ENCODE peak calls at places on chromosomes 13 and 19, in four cellular contexts. B, A, O and V are unnamed samples.

GRCh38 chr13:42754801-42755513 is 26.4 kb upstream of the FAM216B start:
- DNase-seq in O (no peak), B (no peak), A (no peak), V (no peak)

GRCh38 chr19:22545751-22546150 is 88.4 kb upstream of the ZNF492 start:
- DNase-seq in A (no peak), B (peak; percentile 63), O (peak; percentile 3), V (peak; percentile 38)

GRCh38 chr13:30861836-30862467 is 44.1 kb upstream of the MEDAG start:
- DNase-seq in B (no peak), O (no peak), A (no peak), V (no peak)

GRCh38 chr13:52955505-52955904 is 73.1 kb upstream of the OLFM4 start:
- DNase-seq in B (peak; percentile 66), A (no peak), O (no peak), V (no peak)

GRCh38 chr13:80173224-80173623 is 167.7 kb downstream of the SPRY2 start:
- DNase-seq in O (no peak), A (no peak), B (no peak), V (no peak)

GRCh38 chr13:96996886-96997285 is 2.6 kb upstream of the OXGR1 start:
- DNase-seq in B (no peak), O (no peak), A (no peak), V (no peak)

GRCh38 chr19:40954573-40954972 is 36.5 kb upstream of the CYP2B6 start:
- DNase-seq in A (no peak), B (no peak), O (no peak), V (no peak)

GRCh38 chr13:100513171-100513570 is 75.4 kb downstream of the GGACT start:
- DNase-seq in O (no peak), B (no peak), A (no peak), V (no peak)

GRCh38 chr19:48509467-48510194 is 2.0 kb downstream of the LMTK3 start:
- DNase-seq in O (no peak), A (no peak), B (no peak), V (no peak)

GRCh38 chr13:79271616-79272015 is 134.4 kb downstream of the RBM26 start:
- DNase-seq in A (no peak), O (no peak), B (no peak), V (no peak)

GRCh38 chr19:41307090-41307875 is 2.7 kb upstream of the CCDC97 start:
- DNase-seq in A (no peak), B (no peak), O (no peak), V (no peak)

GRCh38 chr13:82947121-82948077 is 934.9 kb downstream of the SLITRK1 start:
- DNase-seq in O (no peak), B (no peak), A (no peak), V (no peak)

GRCh38 chr13:105329359-105329758 is 1206.1 kb downstream of the EFNB2 start:
- DNase-seq in O (no peak), A (no peak), B (no peak), V (no peak)

GRCh38 chr13:30371649-30372265 is 50.5 kb upstream of the UBE2L5 start:
- DNase-seq in B (no peak), O (peak; percentile 35), A (peak; percentile 96), V (no peak)

GRCh38 chr13:75393839-75394238 is 88.1 kb downstream of the TBC1D4 start:
- DNase-seq in O (no peak), A (no peak), B (no peak), V (no peak)

GRCh38 chr13:23963184-23963931 is 66.1 kb upstream of the C1QTNF9B start:
- DNase-seq in B (no peak), O (no peak), A (no peak), V (no peak)

GRCh38 chr13:80840313-80840976 is 499.5 kb upstream of the SPRY2 start:
- DNase-seq in B (no peak), A (no peak), O (no peak), V (no peak)

GRCh38 chr19:45613926-45614725 is 12.1 kb upstream of the GPR4 start:
- DNase-seq in O (no peak), B (no peak), A (peak; percentile 73), V (no peak)

GRCh38 chr13:32430018-32430747 is 2.3 kb upstream of the N4BP2L1 start:
- DNase-seq in B (no peak), O (no peak), A (no peak), V (no peak)

GRCh38 chr13:37701306-37701705 is 102.7 kb upstream of the POSTN start:
- DNase-seq in O (no peak), A (no peak), B (no peak), V (no peak)

GRCh38 chr13:44815507-44816074 is 173.7 kb downstream of the NUFIP1 start:
- DNase-seq in B (no peak), O (peak; percentile 92), A (no peak), V (no peak)

GRCh38 chr19:4059493-4059880 is 7.2 kb downstream of the ZBTB7A start:
- DNase-seq in B (no peak), A (no peak), O (no peak), V (no peak)

GRCh38 chr13:66778461-66778860 is 451.7 kb downstream of the PCDH9 start:
- DNase-seq in B (no peak), A (no peak), O (no peak), V (no peak)

GRCh38 chr19:18254546-18255500 is 19.4 kb downstream of the IQCN start:
- DNase-seq in A (no peak), O (no peak), B (peak; percentile 77), V (no peak)

GRCh38 chr19:5205388-5205787 is 135.2 kb downstream of the PTPRS start:
- DNase-seq in B (no peak), A (no peak), O (no peak), V (no peak)

GRCh38 chr19:56601375-56601774 is 6.3 kb downstream of the ZNF71 start:
- DNase-seq in A (no peak), B (no peak), O (no peak), V (no peak)

GRCh38 chr19:5697022-5697889 is 7.2 kb downstream of the RPL36 start:
- DNase-seq in O (no peak), A (no peak), B (no peak), V (no peak)

GRCh38 chr13:29193083-29193482 is 372.9 kb downstream of the MTUS2 start:
- DNase-seq in O (no peak), A (no peak), B (no peak), V (no peak)

GRCh38 chr19:51690359-51691121 is 2.6 kb upstream of the SPACA6 start:
- DNase-seq in B (peak; percentile 84), O (no peak), A (no peak), V (peak; percentile 55)

GRCh38 chr13:77356155-77356554 is 29.3 kb upstream of the MYCBP2 start:
- DNase-seq in O (no peak), A (no peak), B (no peak), V (no peak)

GRCh38 chr13:82214341-82214740 is 1667.9 kb downstream of the SLITRK1 start:
- DNase-seq in A (no peak), O (no peak), B (no peak), V (no peak)

GRCh38 chr13:48909088-48909389 is 66.7 kb upstream of the FNDC3A start:
- DNase-seq in O (no peak), A (no peak), B (no peak), V (no peak)

GRCh38 chr19:1970003-1970805 is 29.2 kb downstream of the CSNK1G2 start:
- DNase-seq in O (no peak), A (no peak), B (no peak), V (no peak)

GRCh38 chr19:33430674-33431277 is 57.3 kb downstream of the CEBPG start:
- DNase-seq in B (peak; percentile 88), O (peak; percentile 25), A (no peak), V (peak; percentile 82)

DNA sequence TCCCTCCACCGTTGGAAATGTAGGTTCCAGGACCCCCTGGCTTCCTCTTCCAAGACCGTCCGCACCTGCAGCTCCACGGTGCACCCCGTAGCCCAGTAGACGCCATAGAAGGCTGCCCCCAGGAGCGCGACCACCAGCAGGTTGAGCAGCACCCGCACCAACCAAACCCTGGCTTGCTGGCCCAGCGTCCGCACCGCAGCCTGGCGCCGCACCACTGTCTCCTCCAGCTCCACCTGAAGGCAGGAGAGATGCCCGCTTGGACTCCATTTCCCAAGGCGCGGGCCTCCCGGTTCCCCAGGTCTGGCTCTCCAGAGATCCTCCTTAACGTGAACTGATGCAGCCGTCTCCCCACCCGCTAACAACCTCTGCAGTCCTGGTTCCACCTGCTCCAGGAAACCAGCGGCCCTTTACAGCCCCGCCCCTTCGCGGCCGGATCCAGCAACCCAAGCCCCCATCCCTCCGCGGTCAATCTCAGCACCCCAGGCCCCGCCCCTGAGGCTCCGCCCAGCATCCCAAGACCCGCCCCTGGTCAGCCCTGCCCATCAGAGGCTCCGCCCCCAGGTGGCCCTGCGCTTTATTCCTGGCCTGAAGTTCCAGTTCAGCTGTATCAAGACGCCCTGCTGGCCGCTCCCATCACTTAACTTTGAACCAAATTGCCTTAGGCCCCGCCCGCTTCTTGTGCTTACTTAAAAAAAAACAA is 5.0 kb upstream of the LENG1 start:
- DNase-seq in A (no peak), B (peak; percentile 99), O (no peak), V (peak; percentile 67)
- TF ChIP-seq SUZ12 in A (no peak), B (no peak), O (no peak), V (no peak)

GRCh38 chr13:102401305-102401704 is 543 bp downstream of the FGF14 start:
- DNase-seq in A (no peak), O (no peak), B (no peak), V (no peak)

GRCh38 chr13:102402292-102402691 is 444 bp upstream of the FGF14 start:
- DNase-seq in A (no peak), B (peak; percentile 62), O (no peak), V (no peak)

GRCh38 chr13:102401755-102402154 is at the start of gene FGF14:
- DNase-seq in A (no peak), B (no peak), O (no peak), V (no peak)

GRCh38 chr13:102400619-102401125 is 1.2 kb downstream of the FGF14 start:
- DNase-seq in O (no peak), A (no peak), B (no peak), V (no peak)

GRCh38 chr13:102399791-102400618 is 1.8 kb downstream of the FGF14 start:
- DNase-seq in B (peak; percentile 72), O (no peak), A (no peak), V (no peak)
- TF ChIP-seq SP1 in B (no peak), O (no peak), A (no peak), V (no peak)

DNA sequence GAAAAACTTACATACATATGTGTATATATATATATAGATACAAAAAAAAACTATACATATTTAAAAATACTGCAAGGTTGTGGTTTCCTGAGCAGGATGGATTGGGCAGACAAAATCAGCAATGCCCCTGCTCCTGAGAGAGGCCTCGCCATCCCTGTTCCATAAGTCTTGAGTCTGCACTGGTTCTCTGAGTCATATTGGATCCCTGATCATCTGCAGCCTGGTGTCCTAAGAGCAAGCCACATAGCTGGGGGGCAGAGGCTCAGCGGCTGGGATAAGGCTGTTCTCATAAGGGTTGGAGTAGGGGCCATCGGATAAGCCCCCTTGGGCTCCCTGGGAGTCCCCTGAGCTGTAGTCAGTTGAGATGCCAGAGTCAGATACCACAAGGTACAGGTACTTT is 3.3 kb downstream of the SWSAP1 start:
- DNase-seq in O (no peak), B (no peak), A (no peak), V (no peak)
- TF ChIP-seq SUZ12 in O (no peak), B (no peak), A (no peak), V (no peak)

DNA sequence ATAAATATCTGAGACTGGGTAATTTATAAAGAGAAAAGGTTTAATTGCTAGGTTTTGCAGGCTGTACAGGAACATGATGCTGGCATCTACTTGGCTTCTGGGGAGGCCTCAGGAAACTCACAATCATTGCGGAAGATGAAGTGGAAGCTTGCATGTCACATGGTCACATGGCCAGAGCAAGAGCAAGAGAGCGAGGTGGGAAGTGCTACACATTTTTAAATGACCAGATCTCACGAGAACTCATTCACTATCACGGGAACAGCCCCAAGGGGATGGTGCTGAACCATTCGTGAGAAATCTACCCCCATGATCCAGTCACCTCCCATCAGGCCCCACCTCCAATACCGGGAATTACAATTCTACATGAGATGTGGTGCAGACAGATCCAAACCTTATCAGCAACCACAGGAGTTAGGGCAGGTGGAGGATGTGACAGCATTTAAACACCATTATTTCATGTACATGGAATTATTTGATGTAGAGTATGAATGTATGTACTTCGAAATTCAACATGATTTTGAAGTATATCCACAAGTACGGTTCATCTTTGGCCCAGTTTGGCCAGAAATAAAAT is 10.5 kb upstream of the CLDN10 start:
- DNase-seq in O (no peak), B (no peak), A (no peak), V (no peak)
- TF ChIP-seq SP1 in O (no peak), B (no peak), A (no peak), V (no peak)